ENCODE peak calls at places on chromosomes 11 and 22, in eight cellular contexts. J, O, L, Z, W, T, P and G are unnamed samples.

GRCh38 chr11:13970986-13971385 is 8.5 kb downstream of the SPON1 start:
- DNase-seq in J (peak; percentile 24), O (no peak), L (peak; percentile 59), Z (no peak), W (peak; percentile 41), T (peak; percentile 64), P (no peak), G (no peak)

GRCh38 chr11:12126352-12127019 is 16.1 kb downstream of the MICAL2 start:
- DNase-seq in J (no peak), O (peak; percentile 88), L (no peak), Z (no peak), W (no peak), T (no peak), P (no peak), G (no peak)

GRCh38 chr22:43474161-43475101 is 62.6 kb downstream of the MPPED1 start:
- DNase-seq in J (no peak), O (no peak), L (no peak), Z (no peak), W (no peak), T (no peak), P (no peak), G (no peak)

GRCh38 chr11:1745701-1746320 is 4.6 kb downstream of the IFITM10 start:
- DNase-seq in J (no peak), O (no peak), L (no peak), Z (no peak), W (no peak), T (no peak), P (no peak), G (no peak)

GRCh38 chr11:29782447-29782846 is 234.4 kb downstream of the KCNA4 start:
- DNase-seq in J (no peak), O (no peak), L (no peak), Z (no peak), W (no peak), T (no peak), P (no peak), G (no peak)

GRCh38 chr11:12316432-12316831 is 60.9 kb upstream of the PARVA start:
- DNase-seq in J (no peak), O (no peak), L (no peak), Z (no peak), W (no peak), T (no peak), P (no peak), G (no peak)

GRCh38 chr22:37401401-37401859 is 25.8 kb downstream of the ELFN2 start:
- DNase-seq in J (no peak), O (no peak), L (no peak), Z (no peak), W (no peak), T (no peak), P (no peak), G (no peak)

GRCh38 chr22:18058770-18059169 is 19.0 kb upstream of the PEX26 start:
- DNase-seq in J (no peak), O (no peak), L (no peak), Z (no peak), W (no peak), T (no peak), P (no peak), G (no peak)

GRCh38 chr11:35487532-35488078 is 37.8 kb downstream of the PAMR1 start:
- DNase-seq in J (peak; percentile 22), O (no peak), L (peak; percentile 94), Z (peak; percentile 27), W (peak; percentile 48), T (peak; percentile 42), P (no peak), G (no peak)

GRCh38 chr11:17934194-17934593 is 78.7 kb downstream of the SERGEF start:
- DNase-seq in J (no peak), O (no peak), L (no peak), Z (no peak), W (no peak), T (no peak), P (no peak), G (no peak)

GRCh38 chr22:49276567-49276966 is 551.1 kb downstream of the BRD1 start:
- DNase-seq in J (no peak), O (no peak), L (no peak), Z (no peak), W (no peak), T (no peak), P (no peak), G (no peak)

GRCh38 chr11:47067401-47067800 is 109.3 kb downstream of the ARFGAP2 start:
- DNase-seq in J (no peak), O (no peak), L (no peak), Z (peak; percentile 13), W (no peak), T (no peak), P (no peak), G (no peak)

GRCh38 chr22:49334976-49335375 is 492.7 kb downstream of the BRD1 start:
- DNase-seq in J (no peak), O (no peak), L (no peak), Z (no peak), W (no peak), T (no peak), P (no peak), G (no peak)

GRCh38 chr11:2672553-2673249 is 27.1 kb downstream of the KCNQ1OT1 start:
- DNase-seq in J (no peak), O (no peak), L (no peak), Z (no peak), W (no peak), T (no peak), P (no peak), G (no peak)

GRCh38 chr11:121041072-121041471 is 17.2 kb downstream of the TBCEL start:
- DNase-seq in J (no peak), O (no peak), L (no peak), Z (no peak), W (no peak), T (no peak), P (no peak), G (no peak)

GRCh38 chr11:19713221-19714092 is 820 bp downstream of the NAV2 start:
- DNase-seq in J (no peak), O (no peak), L (peak; percentile 52), Z (no peak), W (no peak), T (peak; percentile 34), P (no peak), G (no peak)

GRCh38 chr11:122556605-122557004 is 98.9 kb upstream of the UBASH3B start:
- DNase-seq in J (no peak), O (no peak), L (peak; percentile 74), Z (no peak), W (no peak), T (no peak), P (no peak), G (no peak)

GRCh38 chr22:38397189-38398097 is 57.6 kb downstream of the KCNJ4 start:
- DNase-seq in J (no peak), O (no peak), L (peak; percentile 92), Z (peak; percentile 69), W (peak; percentile 26), T (no peak), P (no peak), G (no peak)

GRCh38 chr11:8872017-8872416 is 39.0 kb upstream of the AKIP1 start:
- DNase-seq in J (no peak), O (no peak), L (no peak), Z (no peak), W (no peak), T (no peak), P (no peak), G (no peak)
- TF ChIP-seq REST in J (no peak), O (no peak), L (no peak), Z (no peak), W (no peak), T (no peak), P (no peak), G (no peak)

GRCh38 chr11:5624489-5625278 is at the start of gene TRIM34:
- DNase-seq in J (no peak), O (peak; percentile 15), L (peak; percentile 76), Z (peak; percentile 76), W (peak; percentile 45), T (no peak), P (peak; percentile 90), G (peak; percentile 48)
- TF ChIP-seq REST in J (no peak), O (no peak), L (no peak), Z (no peak), W (no peak), T (no peak), P (no peak), G (no peak)

DNA sequence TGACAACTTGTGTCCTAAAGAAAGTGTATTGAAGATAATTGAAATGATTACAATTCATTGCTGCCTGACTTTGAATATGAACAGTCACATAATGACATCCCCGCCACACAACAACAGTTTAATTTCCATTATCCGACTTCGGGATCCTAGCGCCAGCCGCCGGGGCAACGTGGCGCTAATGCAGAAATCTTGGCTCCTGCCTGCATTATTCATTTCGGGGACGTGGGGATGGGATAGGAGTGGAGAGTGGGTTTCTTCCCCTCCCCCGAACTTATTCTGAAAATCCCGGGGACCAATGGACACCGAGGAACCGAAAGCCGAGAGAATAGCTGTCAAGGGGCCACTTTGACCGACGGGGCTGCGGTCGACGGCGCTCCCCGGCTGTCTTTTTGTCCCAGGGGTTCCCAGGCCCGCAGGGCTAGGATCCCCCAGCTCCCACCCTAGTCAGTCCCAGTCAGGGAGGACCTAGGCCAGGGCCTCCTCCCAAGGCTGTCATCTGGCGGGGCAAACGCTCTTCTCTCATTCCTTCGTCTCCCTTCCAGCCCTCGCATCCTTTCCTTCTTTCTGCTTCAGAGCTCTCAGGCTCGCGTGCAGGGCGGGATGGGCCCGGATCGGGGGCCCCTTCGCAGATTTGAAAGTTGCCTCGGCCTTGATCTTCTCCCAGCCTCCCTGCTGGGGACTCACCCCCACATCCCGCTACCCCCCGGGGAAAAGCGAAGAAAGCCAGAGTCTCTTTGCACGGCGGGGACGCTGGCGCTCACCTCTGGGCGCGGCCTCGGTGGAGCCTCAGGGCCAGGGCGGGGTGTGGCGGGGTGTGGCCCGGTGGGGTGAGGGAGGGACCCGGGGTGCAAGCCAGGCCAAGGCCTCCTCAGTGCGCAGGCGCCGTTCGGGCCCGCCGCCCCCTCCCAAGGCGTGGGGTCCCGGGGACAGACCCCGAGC is 14.6 kb upstream of the PAX6 start:
- DNase-seq in J (no peak), O (no peak), L (peak; percentile 60), Z (no peak), W (no peak), T (peak; percentile 36), P (no peak), G (no peak)
- TF ChIP-seq REST in J (no peak), O (no peak), L (no peak), Z (no peak), W (no peak), T (no peak), P (no peak), G (no peak)

GRCh38 chr11:61555051-61555969 is 25.6 kb downstream of the SYT7 start:
- DNase-seq in J (no peak), O (no peak), L (peak; percentile 68), Z (peak; percentile 21), W (no peak), T (peak; percentile 90), P (no peak), G (no peak)

GRCh38 chr11:61552108-61552635 is 28.7 kb downstream of the SYT7 start:
- DNase-seq in J (no peak), O (no peak), L (no peak), Z (no peak), W (no peak), T (no peak), P (no peak), G (no peak)

GRCh38 chr11:61551630-61552029 is 29.2 kb downstream of the SYT7 start:
- DNase-seq in J (peak; percentile 34), O (no peak), L (no peak), Z (no peak), W (peak; percentile 42), T (peak; percentile 60), P (no peak), G (no peak)

GRCh38 chr11:61554172-61554988 is 26.5 kb downstream of the SYT7 start:
- DNase-seq in J (no peak), O (no peak), L (no peak), Z (no peak), W (no peak), T (no peak), P (no peak), G (no peak)

GRCh38 chr11:61553373-61554171 is 27.3 kb downstream of the SYT7 start:
- DNase-seq in J (no peak), O (no peak), L (no peak), Z (no peak), W (no peak), T (peak; percentile 84), P (no peak), G (no peak)
- TF ChIP-seq REST in J (no peak), O (no peak), L (no peak), Z (no peak), W (no peak), T (no peak), P (no peak), G (no peak)